ENCODE peak calls at places on chromosomes 6 and 20, in eight cellular contexts. Z is GM13977, H is A549, N is NCI-H526, Q is endothelial cell, D is KBM-7, B is left ventricle myocardium superior, W is GM03348. K is an unnamed sample.

GRCh38 chr6:116087437-116088027 is 13.1 kb upstream of the NT5DC1 start:
- DNase-seq in Z (no peak), H (no peak), N (no peak), Q (no peak), D (no peak), B (no peak), W (peak), K (no peak)

GRCh38 chr6:10603265-10603664 is 82.1 kb downstream of the GCNT2 start:
- DNase-seq in Z (no peak), H (no peak), N (no peak), Q (no peak), D (no peak), B (no peak), W (no peak), K (no peak)

GRCh38 chr6:139841794-139842215 is 467.4 kb upstream of the CITED2 start:
- DNase-seq in Z (peak), H (no peak), N (peak), Q (no peak), D (peak), B (no peak), W (no peak), K (no peak)

GRCh38 chr6:19749722-19750121 is 87.4 kb upstream of the ID4 start:
- DNase-seq in Z (no peak), H (no peak), N (no peak), Q (no peak), D (no peak), B (no peak), W (no peak), K (no peak)

GRCh38 chr20:47206962-47207641 is 149.4 kb downstream of the ZMYND8 start:
- DNase-seq in Z (no peak), H (no peak), N (no peak), Q (no peak), D (no peak), B (peak), W (no peak), K (no peak)

GRCh38 chr6:133062077-133062476 is 179.1 kb upstream of the EYA4 start:
- DNase-seq in Z (no peak), H (peak), N (no peak), Q (no peak), D (no peak), B (no peak), W (no peak), K (no peak)

GRCh38 chr6:10424005-10424404 is 9.1 kb upstream of the TFAP2A start:
- DNase-seq in Z (no peak), H (peak), N (no peak), Q (no peak), D (no peak), B (no peak), W (no peak), K (no peak)

GRCh38 chr6:131251593-131252204 is 116.4 kb downstream of the AKAP7 start:
- DNase-seq in Z (no peak), H (no peak), N (no peak), Q (no peak), D (no peak), B (no peak), W (peak), K (no peak)

GRCh38 chr20:45092898-45093297 is 8.0 kb downstream of the KCNS1 start:
- DNase-seq in Z (no peak), H (no peak), N (no peak), Q (no peak), D (no peak), B (no peak), W (no peak), K (no peak)

GRCh38 chr6:116258520-116258919 is 4.6 kb upstream of the TSPYL4 start:
- DNase-seq in Z (no peak), H (no peak), N (no peak), Q (no peak), D (no peak), B (no peak), W (no peak), K (no peak)

GRCh38 chr20:32386091-32386490 is 28.0 kb downstream of the ASXL1 start:
- DNase-seq in Z (no peak), H (no peak), N (no peak), Q (no peak), D (no peak), B (no peak), W (peak), K (no peak)

K was measured in T1000.